ENCODE peak calls at places on chromosome 3, in six cellular contexts. One of them, this sample, is unnamed.

GRCh38 chr3:27253831-27254230 is 115.4 kb downstream of the NEK10 start:
- DNase-seq in ecto neural progenitor cell: peak
- DNase-seq in cardiac fibroblast: peak
- DNase-seq in activated T-cell treated with anti-CD3 and anti-CD28 coated beads for 1 hour: no peak
- DNase-seq in skeletal muscle cell: no peak
- DNase-seq in colonic mucosa: peak
- DNase-seq in this sample: peak

GRCh38 chr3:2976212-2976611 is 134.0 kb downstream of the IL5RA start:
- DNase-seq in ecto neural progenitor cell: no peak
- DNase-seq in cardiac fibroblast: no peak
- DNase-seq in activated T-cell treated with anti-CD3 and anti-CD28 coated beads for 1 hour: no peak
- DNase-seq in skeletal muscle cell: no peak
- DNase-seq in colonic mucosa: no peak
- DNase-seq in this sample: no peak

GRCh38 chr3:189824629-189825312 is 193.6 kb downstream of the TP63 start:
- DNase-seq in ecto neural progenitor cell: no peak
- DNase-seq in cardiac fibroblast: peak
- DNase-seq in activated T-cell treated with anti-CD3 and anti-CD28 coated beads for 1 hour: no peak
- DNase-seq in skeletal muscle cell: peak
- DNase-seq in colonic mucosa: no peak
- DNase-seq in this sample: peak

GRCh38 chr3:45437388-45437787 is 49.0 kb downstream of the LARS2 start:
- DNase-seq in ecto neural progenitor cell: no peak
- DNase-seq in cardiac fibroblast: no peak
- DNase-seq in activated T-cell treated with anti-CD3 and anti-CD28 coated beads for 1 hour: no peak
- DNase-seq in skeletal muscle cell: no peak
- DNase-seq in colonic mucosa: no peak
- DNase-seq in this sample: peak

GRCh38 chr3:46998121-46998851 is 18.8 kb downstream of the NBEAL2 start:
- DNase-seq in ecto neural progenitor cell: peak
- DNase-seq in cardiac fibroblast: peak
- DNase-seq in activated T-cell treated with anti-CD3 and anti-CD28 coated beads for 1 hour: peak
- DNase-seq in skeletal muscle cell: no peak
- DNase-seq in colonic mucosa: peak
- DNase-seq in this sample: peak

GRCh38 chr3:36852071-36852470 is 87.7 kb upstream of the DCLK3 start:
- DNase-seq in ecto neural progenitor cell: no peak
- DNase-seq in cardiac fibroblast: peak
- DNase-seq in activated T-cell treated with anti-CD3 and anti-CD28 coated beads for 1 hour: no peak
- DNase-seq in skeletal muscle cell: no peak
- DNase-seq in colonic mucosa: no peak
- DNase-seq in this sample: no peak

GRCh38 chr3:137695351-137695750 is 68.8 kb upstream of the SOX14 start:
- DNase-seq in ecto neural progenitor cell: no peak
- DNase-seq in cardiac fibroblast: no peak
- DNase-seq in activated T-cell treated with anti-CD3 and anti-CD28 coated beads for 1 hour: no peak
- DNase-seq in skeletal muscle cell: no peak
- DNase-seq in colonic mucosa: no peak
- DNase-seq in this sample: no peak

GRCh38 chr3:175851541-175851940 is 992.4 kb downstream of the NAALADL2 start:
- DNase-seq in ecto neural progenitor cell: no peak
- DNase-seq in cardiac fibroblast: no peak
- DNase-seq in activated T-cell treated with anti-CD3 and anti-CD28 coated beads for 1 hour: no peak
- DNase-seq in skeletal muscle cell: no peak
- DNase-seq in colonic mucosa: no peak
- DNase-seq in this sample: no peak

This sample was measured in RPMI7951.